ENCODE peak calls at places on chromosome 6, in nine cellular contexts. Z is A549, H is HCT116, U is HL-60, R is Panc1, N is HepG2, B is SK-N-SH, C is K562, P is GM12878. A is an unnamed sample.

GRCh38 chr6:47278545-47278944 is 31.2 kb downstream of the TNFRSF21 start:
- DNase-seq in Z (peak), H (no peak), U (peak), R (no peak), N (peak), B (no peak), C (no peak), P (no peak), A (no peak)

GRCh38 chr6:107132330-107132954 is 17.1 kb upstream of the BEND3 start:
- DNase-seq in Z (peak), H (peak), U (no peak), R (no peak), N (peak), B (peak), C (no peak), P (no peak), A (peak)

GRCh38 chr6:24981385-24981758 is 45.6 kb upstream of the RIPOR2 start:
- DNase-seq in Z (no peak), H (no peak), U (no peak), R (no peak), N (no peak), B (no peak), C (no peak), P (no peak), A (peak)

GRCh38 chr6:130426078-130426726 is 60.4 kb downstream of the TMEM200A start:
- DNase-seq in Z (no peak), H (peak), U (no peak), R (no peak), N (no peak), B (no peak), C (no peak), P (no peak), A (no peak)

GRCh38 chr6:44771647-44772415 is 384.3 kb downstream of the CDC5L start:
- DNase-seq in Z (no peak), H (no peak), U (no peak), R (no peak), N (no peak), B (no peak), C (no peak), P (no peak), A (peak)

GRCh38 chr6:99711302-99711701 is 104.7 kb downstream of the PRDM13 start:
- DNase-seq in Z (no peak), H (no peak), U (peak), R (no peak), N (no peak), B (no peak), C (no peak), P (no peak), A (no peak)

GRCh38 chr6:119348308-119349040 is 1.1 kb downstream of the MAN1A1 start:
- DNase-seq in Z (no peak), H (no peak), U (no peak), R (no peak), N (peak), B (peak), C (peak), P (no peak), A (peak)

GRCh38 chr6:13383280-13384163 is 55.2 kb upstream of the TBC1D7 start:
- DNase-seq in Z (peak), H (no peak), U (no peak), R (no peak), N (peak), B (no peak), C (no peak), P (peak), A (no peak)

GRCh38 chr6:37868447-37868825 is 48.9 kb downstream of the ZFAND3 start:
- DNase-seq in Z (no peak), H (no peak), U (no peak), R (no peak), N (no peak), B (no peak), C (no peak), P (no peak), A (no peak)
- TF ChIP-seq REST in Z (no peak), H (no peak), U (no peak), R (no peak), N (no peak), B (no peak), C (no peak), P (no peak), A (no peak)

DNA sequence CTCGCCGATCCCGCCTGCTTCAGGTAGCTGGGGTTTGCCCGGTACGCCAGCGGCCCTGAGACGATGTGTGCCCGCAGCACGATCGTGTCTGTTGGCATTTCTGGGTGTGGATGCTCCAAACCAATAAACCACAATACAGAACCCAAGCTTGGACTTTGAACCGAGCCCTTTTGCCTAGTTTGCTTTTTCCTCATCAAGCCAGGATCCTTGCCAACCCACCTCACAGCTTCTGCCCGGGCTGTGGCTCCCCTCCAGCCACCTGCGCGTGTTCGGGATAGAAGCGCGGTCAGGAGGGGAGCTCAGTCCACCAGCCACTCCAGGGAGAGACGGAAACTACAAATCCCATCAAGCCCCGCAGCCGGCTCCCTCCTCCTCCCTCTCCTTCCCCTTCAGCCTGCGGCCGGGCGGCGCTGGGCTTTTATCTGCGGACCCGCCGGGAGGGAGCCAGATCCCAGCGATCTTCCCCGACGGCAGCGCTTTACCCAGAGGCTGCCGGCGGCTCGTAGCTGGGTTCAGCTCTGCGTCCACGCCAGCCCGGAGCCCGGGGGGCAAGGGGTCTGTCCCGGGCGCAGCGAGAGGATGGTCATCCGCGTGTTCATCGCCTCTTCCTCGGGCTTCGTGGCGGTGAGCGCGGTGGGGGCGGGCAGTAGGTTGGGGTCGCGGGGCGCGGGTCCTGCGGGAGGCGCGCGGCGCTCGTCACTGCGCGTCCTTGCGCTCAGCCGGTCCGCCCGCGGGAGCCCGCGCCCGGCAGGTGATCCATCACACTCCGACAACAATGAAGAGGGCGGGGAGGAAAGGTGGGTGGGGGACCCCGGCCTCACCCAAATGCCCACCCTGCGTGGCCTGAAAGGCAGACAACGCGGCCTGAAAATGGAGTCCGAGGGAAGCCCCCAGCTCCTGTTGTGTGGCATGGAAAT is at the start of gene SH3BGRL2:
- DNase-seq in Z (peak), H (peak), U (peak), R (no peak), N (peak), B (peak), C (peak), P (no peak), A (peak)
- TF ChIP-seq REST in Z (no peak), H (no peak), U (no peak), R (no peak), N (no peak), B (no peak), C (no peak), P (no peak), A (no peak)

GRCh38 chr6:27254566-27254965 is 7.1 kb downstream of the PRSS16 start:
- DNase-seq in Z (no peak), H (no peak), U (no peak), R (no peak), N (no peak), B (no peak), C (no peak), P (no peak), A (no peak)

GRCh38 chr6:27248783-27249182 is 1.3 kb downstream of the PRSS16 start:
- DNase-seq in Z (no peak), H (no peak), U (no peak), R (no peak), N (no peak), B (no peak), C (no peak), P (no peak), A (no peak)

GRCh38 chr6:27250955-27251671 is 3.6 kb downstream of the PRSS16 start:
- DNase-seq in Z (peak), H (peak), U (peak), R (no peak), N (no peak), B (peak), C (peak), P (peak), A (peak)

GRCh38 chr6:27250277-27250954 is 2.9 kb downstream of the PRSS16 start:
- DNase-seq in Z (no peak), H (no peak), U (no peak), R (no peak), N (no peak), B (peak), C (no peak), P (no peak), A (peak)

GRCh38 chr6:27251672-27252251 is 4.3 kb downstream of the PRSS16 start:
- DNase-seq in Z (peak), H (peak), U (peak), R (no peak), N (no peak), B (peak), C (peak), P (peak), A (peak)
- TF ChIP-seq REST in Z (no peak), H (no peak), U (no peak), R (no peak), N (no peak), B (no peak), C (peak), P (no peak), A (no peak)

GRCh38 chr6:148761532-148761951 is 14.7 kb downstream of the UST start:
- DNase-seq in Z (no peak), H (no peak), U (peak), R (no peak), N (no peak), B (no peak), C (no peak), P (no peak), A (no peak)

GRCh38 chr6:148760143-148760505 is 13.3 kb downstream of the UST start:
- DNase-seq in Z (no peak), H (no peak), U (no peak), R (no peak), N (no peak), B (no peak), C (no peak), P (no peak), A (no peak)

GRCh38 chr6:148757944-148758343 is 11.1 kb downstream of the UST start:
- DNase-seq in Z (no peak), H (no peak), U (no peak), R (no peak), N (no peak), B (no peak), C (no peak), P (no peak), A (no peak)

GRCh38 chr6:148758492-148758891 is 11.7 kb downstream of the UST start:
- DNase-seq in Z (no peak), H (no peak), U (peak), R (no peak), N (no peak), B (no peak), C (no peak), P (peak), A (no peak)

GRCh38 chr6:148760568-148761531 is 14.0 kb downstream of the UST start:
- DNase-seq in Z (no peak), H (no peak), U (peak), R (no peak), N (no peak), B (no peak), C (no peak), P (peak), A (peak)
- TF ChIP-seq REST in Z (no peak), H (no peak), U (no peak), R (no peak), N (no peak), B (no peak), C (no peak), P (no peak), A (no peak)

GRCh38 chr6:159836294-159837140 is 36.4 kb downstream of the PNLDC1 start:
- DNase-seq in Z (no peak), H (no peak), U (no peak), R (no peak), N (no peak), B (no peak), C (no peak), P (no peak), A (no peak)
- TF ChIP-seq REST in Z (no peak), H (no peak), U (no peak), R (no peak), N (no peak), B (no peak), C (no peak), P (no peak), A (no peak)

GRCh38 chr6:42010185-42010872 is 40.0 kb upstream of the TAF8 start:
- DNase-seq in Z (no peak), H (no peak), U (peak), R (no peak), N (no peak), B (no peak), C (peak), P (no peak), A (peak)
- TF ChIP-seq REST in Z (no peak), H (no peak), U (no peak), R (no peak), N (no peak), B (no peak), C (no peak), P (no peak), A (no peak)

DNA sequence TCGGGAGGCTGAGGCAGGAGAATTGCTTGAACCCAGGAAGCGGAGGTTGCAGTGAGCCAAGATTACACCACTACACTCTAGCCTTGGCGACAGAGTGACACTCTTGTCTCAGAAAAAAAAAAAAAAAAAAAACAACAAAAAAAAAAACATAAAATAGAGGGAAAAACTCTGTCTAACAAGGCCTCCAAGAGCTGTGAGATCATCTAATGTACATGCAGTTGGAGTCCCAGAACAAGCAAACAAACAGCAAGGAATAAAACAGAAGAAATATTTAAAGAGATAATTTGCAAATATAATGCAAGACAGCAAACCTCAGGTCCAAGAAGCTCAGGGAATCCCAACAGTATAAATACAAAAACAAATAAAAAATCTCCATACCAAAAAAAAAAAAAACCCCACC is 35.0 kb upstream of the CCR6 start:
- DNase-seq in Z (no peak), H (no peak), U (no peak), R (no peak), N (no peak), B (no peak), C (no peak), P (no peak), A (no peak)
- TF ChIP-seq REST in Z (no peak), H (no peak), U (no peak), R (no peak), N (no peak), B (no peak), C (no peak), P (no peak), A (no peak)

DNA sequence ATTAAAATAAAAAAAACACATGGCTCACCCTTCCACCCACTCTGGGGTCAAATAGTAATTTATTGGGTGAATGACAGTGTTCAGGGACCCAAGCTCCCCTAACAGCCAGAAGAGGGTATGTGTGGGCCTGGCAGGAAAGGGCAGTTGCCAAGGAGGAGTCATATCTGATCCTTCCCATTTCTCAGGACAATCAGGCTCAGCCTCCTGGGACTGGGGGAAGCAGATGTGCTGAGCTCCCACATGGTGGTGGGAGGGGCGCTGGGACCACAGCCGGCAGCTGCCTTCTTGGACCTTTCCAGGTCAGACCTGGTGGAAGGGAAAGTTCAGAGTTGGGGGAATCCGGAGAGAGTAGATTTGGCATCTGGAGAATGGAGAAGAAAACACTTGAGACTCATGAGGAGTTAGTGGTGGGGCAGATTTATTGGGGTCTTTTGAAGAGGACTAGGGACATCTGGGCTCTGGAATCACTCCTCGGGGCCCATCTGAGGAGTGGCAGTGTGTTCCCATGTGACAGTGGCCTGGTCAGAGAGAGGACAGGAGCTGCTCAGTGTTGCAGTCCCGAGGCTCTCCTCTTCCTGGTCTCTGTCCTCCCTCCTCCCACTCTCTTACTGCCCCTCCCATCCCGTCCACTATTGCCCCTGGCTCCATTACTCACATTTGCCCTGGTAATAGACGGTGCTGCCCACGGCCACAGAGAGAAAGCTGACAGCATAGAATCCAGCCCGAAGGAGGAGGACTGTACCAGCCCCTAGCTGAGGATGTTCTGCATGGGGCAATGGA is 3.0 kb downstream of the LST1 start:
- DNase-seq in Z (no peak), H (no peak), U (peak), R (no peak), N (no peak), B (no peak), C (no peak), P (no peak), A (no peak)
- TF ChIP-seq REST in Z (no peak), H (no peak), U (no peak), R (no peak), N (no peak), B (no peak), C (no peak), P (no peak), A (no peak)

GRCh38 chr6:156822747-156823206 is 45.6 kb downstream of the ARID1B start:
- DNase-seq in Z (no peak), H (no peak), U (no peak), R (no peak), N (no peak), B (peak), C (no peak), P (no peak), A (no peak)
- TF ChIP-seq REST in Z (no peak), H (no peak), U (no peak), R (no peak), N (no peak), B (no peak), C (no peak), P (no peak), A (no peak)

A was measured in GM23338.